ENCODE peak calls at places on chromosome 9, in nine cellular contexts. G is mammary epithelial cell, O is uterus, F is heart right ventricle, J is lower lobe of right lung, V is keratinocyte, P is left ventricle myocardium inferior, E is stomach, A is neural progenitor cell. R is an unnamed sample.

GRCh38 chr9:133609311-133610098 is at the start of gene FAM163B:
- DNase-seq in J (peak; percentile 45), G (peak; percentile 9), V (no peak), A (peak; percentile 90), F (peak; percentile 55), O (no peak), E (no peak), P (peak; percentile 29), R (no peak)

GRCh38 chr9:26682796-26683496 is 209.7 kb downstream of the CAAP1 start:
- DNase-seq in V (no peak), P (no peak), J (no peak), A (no peak), E (no peak), G (no peak), F (no peak), O (no peak), R (no peak)

GRCh38 chr9:134317431-134318414 is 8.5 kb upstream of the RXRA start:
- DNase-seq in G (no peak), A (no peak), O (no peak), E (no peak), P (peak; percentile 11), F (peak; percentile 8), V (no peak), J (peak; percentile 41), R (no peak)

GRCh38 chr9:108057421-108058136 is 568.0 kb upstream of the KLF4 start:
- DNase-seq in A (no peak), E (no peak), O (peak; percentile 62), F (no peak), P (no peak), G (peak; percentile 96), V (peak; percentile 73), J (no peak), R (no peak)

GRCh38 chr9:89311346-89312153 is 555 bp downstream of the CKS2 start:
- DNase-seq in G (peak; percentile 28), F (no peak), V (no peak), P (peak; percentile 23), A (no peak), E (no peak), O (no peak), J (peak; percentile 61), R (no peak)

GRCh38 chr9:100346836-100347235 is 5.9 kb downstream of the TEX10 start:
- DNase-seq in E (no peak), A (no peak), G (no peak), J (no peak), V (no peak), F (no peak), O (no peak), P (no peak), R (no peak)

GRCh38 chr9:119412399-119412798 is 43.2 kb upstream of the BRINP1 start:
- DNase-seq in V (no peak), G (peak; percentile 32), F (no peak), O (no peak), A (peak; percentile 31), J (no peak), P (no peak), E (no peak), R (no peak)

GRCh38 chr9:78958887-78959286 is 612.9 kb upstream of the TLE4 start:
- DNase-seq in E (no peak), G (peak; percentile 11), J (no peak), F (no peak), O (no peak), V (no peak), A (no peak), P (no peak), R (no peak)

GRCh38 chr9:121557581-121558422 is 58.2 kb upstream of the GGTA1 start:
- DNase-seq in A (peak; percentile 69), G (peak; percentile 83), J (peak; percentile 77), P (peak; percentile 65), F (peak; percentile 59), V (no peak), E (peak; percentile 68), O (peak; percentile 60), R (peak; percentile 60)

GRCh38 chr9:123397975-123398374 is 42.0 kb downstream of the CRB2 start:
- DNase-seq in O (no peak), V (no peak), G (no peak), A (no peak), F (no peak), J (no peak), E (no peak), P (no peak), R (no peak)

GRCh38 chr9:126301985-126302603 is 24.5 kb upstream of the MVB12B start:
- DNase-seq in O (peak; percentile 43), V (no peak), F (no peak), A (peak; percentile 81), P (peak; percentile 48), G (peak; percentile 45), E (peak; percentile 65), J (no peak), R (peak; percentile 10)

GRCh38 chr9:81720450-81721086 is 31.2 kb upstream of the TLE1 start:
- DNase-seq in E (no peak), A (no peak), O (no peak), F (no peak), P (no peak), V (no peak), G (no peak), J (no peak), R (no peak)

GRCh38 chr9:79254900-79255651 is 316.7 kb upstream of the TLE4 start:
- DNase-seq in F (no peak), O (no peak), J (no peak), P (no peak), E (no peak), V (no peak), A (peak; percentile 61), G (no peak), R (no peak)

GRCh38 chr9:12680341-12680740 is 12.8 kb upstream of the TYRP1 start:
- DNase-seq in O (no peak), J (no peak), G (no peak), V (no peak), P (no peak), A (no peak), F (no peak), E (no peak), R (no peak)

GRCh38 chr9:113578279-113578865 is 114.8 kb downstream of the RGS3 start:
- DNase-seq in J (no peak), V (no peak), E (no peak), F (no peak), O (no peak), P (peak; percentile 14), G (no peak), A (no peak), R (no peak)

GRCh38 chr9:24011206-24011605 is 185.2 kb upstream of the ELAVL2 start:
- DNase-seq in E (no peak), F (no peak), O (no peak), J (no peak), P (no peak), G (no peak), A (peak; percentile 30), V (no peak), R (no peak)

GRCh38 chr9:125594211-125594610 is 112.8 kb downstream of the MAPKAP1 start:
- DNase-seq in G (no peak), F (no peak), O (no peak), P (no peak), J (no peak), A (no peak), E (no peak), V (no peak), R (no peak)

GRCh38 chr9:122338989-122339388 is 31.8 kb upstream of the PTGS1 start:
- DNase-seq in J (no peak), F (no peak), O (no peak), P (no peak), A (no peak), G (no peak), V (no peak), E (no peak), R (no peak)

GRCh38 chr9:18606281-18606680 is 132.3 kb downstream of the ADAMTSL1 start:
- DNase-seq in P (no peak), A (no peak), G (no peak), O (no peak), J (no peak), F (no peak), E (no peak), V (no peak), R (no peak)

GRCh38 chr9:96483197-96483596 is 33.2 kb downstream of the HABP4 start:
- DNase-seq in E (no peak), A (no peak), J (no peak), O (no peak), P (no peak), V (no peak), F (no peak), G (no peak), R (no peak)
- H3K27ac ChIP-seq in E (no peak overlapping the region), A (no peak overlapping the region), J (no peak overlapping the region), O (no peak overlapping the region), P (no peak overlapping the region), V (no peak overlapping the region), F (no peak overlapping the region), G (no peak overlapping the region), R (no peak overlapping the region)

DNA sequence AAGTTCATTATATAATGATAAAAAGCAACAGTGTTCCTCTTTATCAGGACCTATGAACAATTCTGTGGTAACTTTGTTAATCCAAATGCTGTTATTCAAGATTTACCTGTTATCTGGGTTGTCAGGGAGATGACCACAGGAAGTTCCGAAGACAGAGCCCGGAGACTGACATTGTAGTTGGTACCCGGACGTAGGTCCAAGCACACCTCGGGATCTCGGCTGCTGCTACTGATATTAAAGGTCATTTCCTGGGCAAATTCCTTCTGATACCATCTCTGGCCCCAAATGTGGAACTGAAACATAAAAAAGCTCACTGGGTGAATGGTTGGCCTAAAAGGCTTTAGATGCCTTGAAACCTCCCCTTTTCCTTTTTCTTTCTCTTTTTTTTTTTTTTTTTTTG is 96.7 kb downstream of the SUSD1 start:
- DNase-seq in F (no peak), J (no peak), G (no peak), O (no peak), A (no peak), V (no peak), P (no peak), E (no peak), R (no peak)
- H3K27ac ChIP-seq in F (peak overlapping the region; percentile 57), J (peak overlapping the region; percentile 38), G (no peak overlapping the region), O (no peak overlapping the region), A (no peak overlapping the region), V (no peak overlapping the region), P (peak overlapping the region; percentile 41), E (no peak overlapping the region), R (peak overlapping the region; percentile 21)

DNA sequence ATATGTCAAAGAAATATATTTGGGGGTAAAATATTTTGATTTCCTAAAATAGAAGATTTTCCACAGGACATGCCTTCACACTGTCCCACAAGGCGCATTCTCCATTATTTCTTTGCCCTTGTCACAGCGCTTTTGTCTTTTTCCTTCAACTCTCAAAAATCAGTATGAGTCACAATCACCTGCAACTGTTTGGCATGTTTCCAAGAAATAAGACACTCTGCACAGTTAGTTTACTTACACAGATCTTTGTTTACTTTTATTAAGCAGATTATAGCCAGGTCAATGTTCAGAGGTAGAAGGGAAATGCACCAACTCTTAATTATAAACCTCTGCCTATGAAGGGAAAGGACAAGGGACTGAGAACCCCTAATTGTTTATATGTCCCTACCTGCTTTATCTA is 9.5 kb downstream of the CEMIP2 start:
- DNase-seq in V (no peak), P (no peak), O (no peak), J (no peak), E (no peak), G (peak; percentile 67), F (no peak), A (no peak), R (no peak)
- H3K27ac ChIP-seq in V (no peak overlapping the region), P (no peak overlapping the region), O (no peak overlapping the region), J (no peak overlapping the region), E (peak overlapping the region; percentile 99), G (no peak overlapping the region), F (no peak overlapping the region), A (peak overlapping the region; percentile 89), R (no peak overlapping the region)

GRCh38 chr9:36401897-36402480 is 1.9 kb upstream of the RNF38 start:
- DNase-seq in O (no peak), V (no peak), J (no peak), G (no peak), A (no peak), E (no peak), F (no peak), P (no peak), R (no peak)
- H3K27ac ChIP-seq in O (no peak overlapping the region), V (peak overlapping the region; percentile 52), J (peak overlapping the region; percentile 95), G (no peak overlapping the region), A (peak overlapping the region; percentile 40), E (peak overlapping the region; percentile 96), F (peak overlapping the region; percentile 91), P (peak overlapping the region; percentile 94), R (no peak overlapping the region)